ENCODE peak calls at places on chromosomes 3 and 15, in four cellular contexts. Y is T1000, G is cardiac fibroblast, X is thoracic aorta. S is an unnamed sample.

GRCh38 chr15:37075777-37076176 is 24.6 kb downstream of the MEIS2 start:
- DNase-seq in Y (no peak), G (no peak), X (no peak), S (no peak)

GRCh38 chr3:166367947-166368533 is 530.8 kb upstream of the BCHE start:
- DNase-seq in Y (no peak), G (no peak), X (no peak), S (no peak)

GRCh38 chr3:148955544-148956346 is 35.6 kb upstream of the GYG1 start:
- DNase-seq in Y (no peak), G (peak; percentile 96), X (peak; percentile 44), S (peak; percentile 84)

GRCh38 chr15:98746756-98747155 is 98.4 kb downstream of the IGF1R start:
- DNase-seq in Y (no peak), G (no peak), X (no peak), S (no peak)

GRCh38 chr3:68295457-68295856 is 636.9 kb downstream of the TAFA4 start:
- DNase-seq in Y (no peak), G (no peak), X (no peak), S (no peak)

GRCh38 chr15:63495780-63496179 is 8.6 kb upstream of the USP3 start:
- DNase-seq in Y (no peak), G (no peak), X (no peak), S (no peak)

GRCh38 chr3:149479621-149480325 is 5.3 kb downstream of the TM4SF4 start:
- DNase-seq in Y (no peak), G (peak; percentile 59), X (no peak), S (no peak)

GRCh38 chr15:62404194-62404985 is 239.3 kb upstream of the C2CD4B start:
- DNase-seq in Y (no peak), G (no peak), X (no peak), S (no peak)